ENCODE peak calls at places on chromosome 5, in seven cellular contexts. S, W, B, E, O, U and V are unnamed samples.

GRCh38 chr5:5266296-5266695 is 126.2 kb downstream of the ADAMTS16 start:
- DNase-seq in S (no peak), W (no peak), B (no peak), E (no peak), O (no peak), U (no peak), V (no peak)

GRCh38 chr5:57442080-57442839 is 40.4 kb downstream of the ACTBL2 start:
- DNase-seq in S (no peak), W (no peak), B (no peak), E (no peak), O (no peak), U (no peak), V (no peak)

GRCh38 chr5:178387856-178388190 is 155.2 kb upstream of the PHYKPL start:
- DNase-seq in S (peak), W (no peak), B (no peak), E (no peak), O (no peak), U (no peak), V (no peak)

GRCh38 chr5:122612901-122613300 is 162.0 kb upstream of the SNX2 start:
- DNase-seq in S (no peak), W (no peak), B (no peak), E (no peak), O (no peak), U (no peak), V (no peak)

GRCh38 chr5:52693279-52693678 is 94.4 kb upstream of the ITGA1 start:
- DNase-seq in S (peak), W (no peak), B (no peak), E (no peak), O (peak), U (no peak), V (no peak)

GRCh38 chr5:55471468-55471867 is 63.3 kb downstream of the PLPP1 start:
- DNase-seq in S (no peak), W (no peak), B (no peak), E (no peak), O (no peak), U (no peak), V (no peak)

GRCh38 chr5:9903806-9904205 is 273.7 kb upstream of the TAS2R1 start:
- DNase-seq in S (no peak), W (no peak), B (no peak), E (no peak), O (no peak), U (no peak), V (no peak)

GRCh38 chr5:257148-257547 is 14.3 kb upstream of the PDCD6 start:
- DNase-seq in S (no peak), W (no peak), B (no peak), E (no peak), O (no peak), U (no peak), V (no peak)

GRCh38 chr5:35239476-35239875 is 9.2 kb upstream of the PRLR start:
- DNase-seq in S (no peak), W (no peak), B (no peak), E (no peak), O (no peak), U (no peak), V (no peak)

GRCh38 chr5:10534491-10535236 is 29.2 kb upstream of the ANKRD33B start:
- DNase-seq in S (no peak), W (no peak), B (no peak), E (no peak), O (no peak), U (no peak), V (no peak)

GRCh38 chr5:176579323-176579722 is 30.2 kb downstream of the CDHR2 start:
- DNase-seq in S (no peak), W (no peak), B (no peak), E (no peak), O (no peak), U (no peak), V (no peak)

GRCh38 chr5:127439544-127440096 is 77.8 kb upstream of the PRRC1 start:
- DNase-seq in S (no peak), W (no peak), B (no peak), E (no peak), O (no peak), U (no peak), V (no peak)

GRCh38 chr5:127442085-127442484 is 75.4 kb upstream of the PRRC1 start:
- DNase-seq in S (peak), W (no peak), B (no peak), E (no peak), O (no peak), U (no peak), V (no peak)

GRCh38 chr5:127446626-127447025 is 70.8 kb upstream of the PRRC1 start:
- DNase-seq in S (no peak), W (no peak), B (no peak), E (no peak), O (no peak), U (no peak), V (no peak)

DNA sequence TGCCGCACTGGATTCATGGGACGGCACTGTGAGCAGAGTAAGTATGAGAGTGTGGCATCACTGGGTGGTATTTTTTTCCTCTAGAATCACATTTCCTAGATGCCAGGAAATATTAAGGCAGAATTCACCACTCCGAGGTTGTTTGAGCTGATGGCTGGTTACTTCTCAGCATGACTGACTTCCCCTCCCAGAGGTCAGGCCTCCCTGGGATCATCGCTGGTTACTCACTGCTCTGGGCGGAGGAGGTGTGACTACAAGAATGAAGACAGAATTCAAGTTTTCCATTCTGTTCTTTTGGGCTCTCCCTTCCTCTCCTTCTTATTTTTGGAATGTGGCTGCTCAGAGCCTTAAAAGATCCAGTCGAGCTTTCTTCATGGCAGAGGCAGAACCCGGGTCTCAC is 76.6 kb upstream of the PRRC1 start:
- DNase-seq in S (no peak), W (no peak), B (no peak), E (no peak), O (no peak), U (no peak), V (no peak)
- TF ChIP-seq YY1 in S (no peak), W (no peak), B (no peak), E (no peak), O (no peak), U (no peak), V (no peak)

GRCh38 chr5:11573140-11573800 is 331.0 kb downstream of the CTNND2 start:
- DNase-seq in S (no peak), W (no peak), B (no peak), E (no peak), O (no peak), U (no peak), V (no peak)
- TF ChIP-seq YY1 in S (no peak), W (no peak), B (no peak), E (no peak), O (no peak), U (no peak), V (no peak)

GRCh38 chr5:163259495-163259894 is 177.9 kb upstream of the CCNG1 start:
- DNase-seq in S (no peak), W (no peak), B (no peak), E (no peak), O (no peak), U (no peak), V (no peak)
- TF ChIP-seq YY1 in S (no peak), W (no peak), B (no peak), E (no peak), O (no peak), U (no peak), V (no peak)

GRCh38 chr5:103862398-103862797 is 299.8 kb upstream of the NUDT12 start:
- DNase-seq in S (no peak), W (no peak), B (no peak), E (no peak), O (no peak), U (no peak), V (no peak)

GRCh38 chr5:103866169-103866568 is 303.6 kb upstream of the NUDT12 start:
- DNase-seq in S (no peak), W (no peak), B (no peak), E (no peak), O (no peak), U (no peak), V (no peak)

DNA sequence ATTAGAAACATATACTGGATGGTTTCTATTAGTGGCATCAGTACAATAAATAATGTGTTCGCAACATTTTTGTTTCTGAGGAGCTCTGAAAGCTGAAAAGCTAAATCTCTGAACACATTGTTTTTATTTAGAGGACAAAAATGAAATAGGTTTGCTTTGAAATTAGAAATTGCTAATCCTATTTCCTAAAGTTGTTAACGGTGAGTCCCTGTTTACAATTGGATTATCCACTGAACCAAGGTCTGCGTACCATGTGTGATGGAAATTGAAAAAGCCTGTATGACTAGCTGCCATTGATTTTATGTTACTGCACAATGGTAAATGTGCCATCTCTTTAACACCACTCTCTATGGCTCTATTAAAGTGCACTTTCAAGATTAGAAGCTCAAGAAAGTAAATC is 297.7 kb upstream of the NUDT12 start:
- DNase-seq in S (peak), W (no peak), B (no peak), E (no peak), O (no peak), U (no peak), V (no peak)
- TF ChIP-seq YY1 in S (no peak), W (no peak), B (no peak), E (no peak), O (no peak), U (no peak), V (no peak)

GRCh38 chr5:135660826-135661555 is 82.2 kb upstream of the CXCL14 start:
- DNase-seq in S (no peak), W (no peak), B (no peak), E (no peak), O (no peak), U (no peak), V (no peak)
- TF ChIP-seq YY1 in S (no peak), W (no peak), B (no peak), E (no peak), O (no peak), U (no peak), V (no peak)